ENCODE peak calls at places on chromosomes 3 and 15, in eight cellular contexts. W is activated T-cell treated with anti-CD3 and anti-CD28 coated beads, Interleukin-2, amount 50 U/mL, for 72 hours; I is activated CD4-positive, alpha-beta T cell treated with anti-CD3 and anti-CD28 coated beads, Interleukin-2, amount 50 U/mL, for 24 hours; E is NCI-H1436; D is IMR-90; O is activated gamma-delta T cell treated with anti-CD3 and anti-CD28 coated beads, Interleukin-2, amount 50 U/mL, for 16 hours; U is stimulated activated CD4-positive, alpha-beta T cell treated with anti-CD3 and anti-CD28 coated beads, Interleukin-2, amount 100 ng/mL, for 48 hours; R is colonic mucosa. N is an unnamed sample.

GRCh38 chr3:13014755-13015285 is 58.4 kb downstream of the IQSEC1 start:
- DNase-seq in E (no peak), O (no peak), D (no peak), U (no peak), W (no peak), R (no peak), I (no peak), N (no peak)

GRCh38 chr3:171904829-171905228 is 61.7 kb downstream of the TMEM212 start:
- DNase-seq in W (no peak), O (no peak), U (no peak), R (no peak), E (no peak), I (no peak), D (peak; percentile 28), N (no peak)

GRCh38 chr3:64224826-64225606 is at the start of gene PRICKLE2:
- DNase-seq in O (no peak), U (no peak), D (peak; percentile 96), W (no peak), R (peak; percentile 61), E (no peak), I (no peak), N (no peak)

GRCh38 chr3:43735618-43736017 is 44.9 kb downstream of the ABHD5 start:
- DNase-seq in I (no peak), W (no peak), D (no peak), R (no peak), U (no peak), E (no peak), O (no peak), N (no peak)

GRCh38 chr3:188720636-188721035 is 451.1 kb upstream of the TPRG1 start:
- DNase-seq in E (no peak), I (no peak), O (no peak), U (no peak), D (peak; percentile 44), R (no peak), W (no peak), N (no peak)

GRCh38 chr15:22786868-22787698 is 639 bp downstream of the NIPA1 start:
- DNase-seq in U (no peak), W (peak; percentile 16), I (no peak), E (no peak), D (no peak), R (peak; percentile 33), O (no peak), N (peak; percentile 50)

GRCh38 chr15:42549782-42550392 is 1.2 kb downstream of the HAUS2 start:
- DNase-seq in U (no peak), D (no peak), R (no peak), I (no peak), O (no peak), E (no peak), W (no peak), N (no peak)

GRCh38 chr3:72152551-72153476 is 367.9 kb upstream of the PROK2 start:
- DNase-seq in O (no peak), I (no peak), D (peak; percentile 69), R (peak; percentile 80), E (no peak), W (no peak), U (no peak), N (peak; percentile 31)

GRCh38 chr3:183193762-183194701 is 31.5 kb upstream of the LAMP3 start:
- DNase-seq in D (peak; percentile 35), O (no peak), W (no peak), U (no peak), E (peak; percentile 74), I (no peak), R (no peak), N (peak; percentile 92)

GRCh38 chr15:79682285-79682684 is 214.5 kb downstream of the MTHFS start:
- DNase-seq in D (peak; percentile 79), I (no peak), E (no peak), R (no peak), U (no peak), W (no peak), O (no peak), N (no peak)

GRCh38 chr3:126858887-126859286 is 124.0 kb upstream of the PLXNA1 start:
- DNase-seq in R (no peak), W (no peak), E (no peak), O (no peak), I (no peak), D (peak; percentile 97), U (no peak), N (no peak)

GRCh38 chr3:160398820-160399346 is at the start of gene IFT80:
- DNase-seq in U (peak; percentile 91), E (peak; percentile 99), O (peak; percentile 93), D (peak; percentile 95), I (peak; percentile 96), W (peak; percentile 96), R (peak; percentile 98), N (peak; percentile 95)

GRCh38 chr15:68595761-68596160 is 17.0 kb downstream of the CORO2B start:
- DNase-seq in D (no peak), R (no peak), O (no peak), W (no peak), U (no peak), I (no peak), E (no peak), N (no peak)

GRCh38 chr15:81275711-81276417 is 48.1 kb downstream of the STARD5 start:
- DNase-seq in U (no peak), W (no peak), D (peak; percentile 17), R (no peak), E (no peak), O (no peak), I (no peak), N (no peak)

N was measured in NCI-H526 treated with DMSO at 0.1 percent for 48 hours.